ENCODE peak calls at places on chromosomes 6 and 20, in seven cellular contexts. G is PC-9, L is left lung, I is suprapubic skin, T is lower lobe of right lung, Z is testis, B is mammary epithelial cell. X is an unnamed sample.

GRCh38 chr6:135054238-135054574 is 416 bp downstream of the HBS1L start:
- DNase-seq in G (no peak), L (no peak), I (no peak), T (no peak), Z (no peak), B (no peak), X (no peak)

GRCh38 chr6:15329154-15329781 is 83.4 kb downstream of the JARID2 start:
- DNase-seq in G (no peak), L (no peak), I (no peak), T (no peak), Z (peak; percentile 45), B (peak; percentile 93), X (no peak)

GRCh38 chr20:32832664-32833063 is 12.9 kb downstream of the MAPRE1 start:
- DNase-seq in G (no peak), L (no peak), I (no peak), T (no peak), Z (no peak), B (no peak), X (no peak)

GRCh38 chr6:13278991-13279390 is 49.3 kb downstream of the TBC1D7 start:
- DNase-seq in G (no peak), L (no peak), I (no peak), T (no peak), Z (no peak), B (no peak), X (no peak)

GRCh38 chr6:36272234-36272633 is 2.4 kb downstream of the PNPLA1 start:
- DNase-seq in G (no peak), L (no peak), I (no peak), T (no peak), Z (no peak), B (no peak), X (no peak)

GRCh38 chr6:43205849-43206248 is 23.4 kb downstream of the DNPH1 start:
- DNase-seq in G (no peak), L (peak; percentile 5), I (no peak), T (no peak), Z (no peak), B (no peak), X (no peak)

GRCh38 chr20:46259260-46259859 is 48.9 kb downstream of the CDH22 start:
- DNase-seq in G (no peak), L (no peak), I (no peak), T (no peak), Z (no peak), B (no peak), X (no peak)

GRCh38 chr6:169008641-169009040 is 245.0 kb downstream of the THBS2 start:
- DNase-seq in G (no peak), L (no peak), I (no peak), T (no peak), Z (no peak), B (no peak), X (no peak)

GRCh38 chr6:129267028-129267427 is 384.1 kb downstream of the LAMA2 start:
- DNase-seq in G (no peak), L (no peak), I (no peak), T (no peak), Z (no peak), B (no peak), X (no peak)
- TF ChIP-seq CTCF in G (no peak), L (no peak), I (no peak), T (no peak), Z (no peak), B (no peak), X (no peak)

GRCh38 chr6:136088693-136089092 is 161.4 kb downstream of the MTFR2 start:
- DNase-seq in G (peak; percentile 22), L (no peak), I (no peak), T (no peak), Z (no peak), B (no peak), X (no peak)
- H3K4me1 ChIP-seq in G (no peaks in the 10 kb centered on the region), L (peaks cover 6% of the 10 kb centered on the region), I (no peaks in the 10 kb centered on the region), T (no peaks in the 10 kb centered on the region), Z (peaks cover 4% of the 10 kb centered on the region), B (no peaks in the 10 kb centered on the region), X (no peaks in the 10 kb centered on the region)

GRCh38 chr6:28215425-28215824 is 9.7 kb upstream of the ZSCAN9 start:
- DNase-seq in G (no peak), L (no peak), I (no peak), T (no peak), Z (no peak), B (no peak), X (no peak)

GRCh38 chr6:28211840-28212509 is 13.1 kb upstream of the ZSCAN9 start:
- DNase-seq in G (no peak), L (no peak), I (no peak), T (no peak), Z (no peak), B (no peak), X (no peak)

GRCh38 chr6:28213213-28213523 is 11.9 kb upstream of the ZSCAN9 start:
- DNase-seq in G (no peak), L (no peak), I (no peak), T (no peak), Z (no peak), B (no peak), X (no peak)

GRCh38 chr6:28209753-28210535 is 15.1 kb upstream of the ZSCAN9 start:
- DNase-seq in G (no peak), L (no peak), I (no peak), T (no peak), Z (no peak), B (no peak), X (no peak)

GRCh38 chr6:28212510-28213212 is 12.4 kb upstream of the ZSCAN9 start:
- DNase-seq in G (peak; percentile 93), L (peak; percentile 58), I (no peak), T (no peak), Z (no peak), B (peak; percentile 93), X (no peak)
- TF ChIP-seq CTCF in G (no peak), L (no peak), I (no peak), T (no peak), Z (no peak), B (peak; percentile 13), X (no peak)

DNA sequence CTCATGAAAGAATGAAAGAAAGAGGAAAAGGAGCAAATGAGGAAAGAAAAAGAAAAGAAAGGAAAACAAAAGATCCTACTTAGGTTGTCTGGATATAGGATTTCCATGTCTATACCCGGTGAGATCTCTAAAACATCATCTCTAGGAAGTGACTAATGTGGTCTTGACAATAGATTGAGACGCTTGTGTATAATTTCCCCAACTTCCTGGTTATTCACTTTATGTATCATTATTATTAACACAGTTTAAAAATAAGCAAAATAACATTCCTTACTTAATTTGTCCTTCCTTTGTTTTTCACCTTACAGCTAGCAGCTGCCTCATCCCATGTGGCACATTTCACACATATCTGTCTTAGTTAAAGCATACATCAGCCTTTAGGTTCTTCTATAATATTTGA is 27.0 kb downstream of the LAMA4 start:
- DNase-seq in G (no peak), L (no peak), I (no peak), T (no peak), Z (no peak), B (no peak), X (no peak)
- H3K4me1 ChIP-seq in G (peaks cover 30% of the 10 kb centered on the region), L (peaks cover 15% of the 10 kb centered on the region), I (peaks cover 22% of the 10 kb centered on the region), T (peaks cover 41% of the 10 kb centered on the region), Z (no peaks in the 10 kb centered on the region), B (peaks cover 5% of the 10 kb centered on the region), X (peaks cover 14% of the 10 kb centered on the region)

GRCh38 chr6:69732640-69733039 is 64.2 kb downstream of the LMBRD1 start:
- DNase-seq in G (no peak), L (no peak), I (no peak), T (no peak), Z (no peak), B (no peak), X (no peak)
- TF ChIP-seq CTCF in G (peak; percentile 21), L (no peak), I (no peak), T (no peak), Z (peak; percentile 6), B (no peak), X (peak; percentile 27)

DNA sequence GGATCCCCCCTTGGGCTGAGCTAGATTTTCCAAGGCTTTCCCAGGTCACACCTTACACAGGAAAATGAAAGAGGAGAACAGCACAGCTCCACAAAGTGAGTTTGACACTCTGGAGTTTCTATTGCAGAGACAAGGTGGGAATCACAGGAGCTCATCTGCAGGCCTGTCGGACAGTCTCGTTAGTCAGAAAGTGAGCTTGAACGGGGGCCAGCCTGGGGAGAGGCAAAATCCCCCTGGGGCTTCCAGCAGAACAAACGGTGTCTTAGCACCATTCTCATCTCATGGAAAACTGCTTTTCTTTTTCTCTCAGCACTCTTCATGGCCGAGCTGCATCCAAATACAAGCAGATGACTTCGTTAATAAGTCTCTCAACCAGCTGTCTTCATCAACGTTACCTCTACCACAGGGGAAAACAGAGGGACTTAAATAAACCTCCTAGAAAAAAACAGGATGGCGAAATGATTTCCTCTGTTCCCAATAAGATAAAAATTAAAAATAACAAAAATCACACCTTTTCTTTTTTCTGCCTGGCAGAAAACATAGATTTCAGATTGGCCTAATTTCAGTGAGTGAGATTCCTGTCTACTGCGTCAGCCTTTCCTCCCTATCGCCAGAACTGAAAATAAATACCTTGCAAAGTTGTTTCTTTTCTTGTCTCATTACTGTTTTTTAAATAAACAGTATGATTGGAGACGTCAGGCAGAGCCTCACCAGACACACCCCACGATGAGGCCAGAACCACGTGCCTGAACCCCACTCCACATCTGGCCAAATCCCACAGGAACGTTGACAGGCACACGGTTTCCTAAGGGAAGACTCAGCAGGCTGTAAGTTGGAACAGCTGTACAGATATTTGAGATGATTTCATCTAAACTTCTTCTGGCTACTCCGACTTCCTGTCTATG is 219.0 kb downstream of the TTLL2 start:
- DNase-seq in G (no peak), L (no peak), I (peak; percentile 82), T (no peak), Z (no peak), B (no peak), X (no peak)
- H3K4me1 ChIP-seq in G (no peaks in the 10 kb centered on the region), L (peaks cover 4% of the 10 kb centered on the region), I (peaks cover 6% of the 10 kb centered on the region), T (peaks cover 8% of the 10 kb centered on the region), Z (peaks cover 11% of the 10 kb centered on the region), B (no peaks in the 10 kb centered on the region), X (no peaks in the 10 kb centered on the region)

GRCh38 chr6:147774856-147775255 is 266.4 kb downstream of the SAMD5 start:
- DNase-seq in G (no peak), L (no peak), I (no peak), T (no peak), Z (no peak), B (no peak), X (no peak)
- TF ChIP-seq CTCF in G (peak; percentile 33), L (no peak), I (no peak), T (no peak), Z (no peak), B (peak; percentile 25), X (no peak)

X was measured in right lobe of liver.